ENCODE peak calls at places on chromosomes 16 and 17, in four cellular contexts. One of them, this sample, is unnamed.
A peak's percentile ranks its signal among the peaks of the same experiment; 100 is the strongest.

GRCh38 chr16:50254072-50254471 is 12.3 kb upstream of the ADCY7 start:
- DNase-seq in endodermal cell: peak; percentile 41
- DNase-seq in nephron progenitor cell: no peak
- DNase-seq in pancreas: no peak
- DNase-seq in this sample: no peak

GRCh38 chr17:34434065-34434464 is 71.0 kb upstream of the CCL1 start:
- DNase-seq in endodermal cell: no peak
- DNase-seq in nephron progenitor cell: no peak
- DNase-seq in pancreas: no peak
- DNase-seq in this sample: no peak

GRCh38 chr17:75525806-75526554 is 483 bp downstream of the LLGL2 start:
- DNase-seq in endodermal cell: peak; percentile 87
- DNase-seq in nephron progenitor cell: peak; percentile 48
- DNase-seq in pancreas: peak; percentile 66
- DNase-seq in this sample: no peak

GRCh38 chr17:34756670-34757021 is 177.3 kb downstream of the TMEM132E start:
- DNase-seq in endodermal cell: peak; percentile 78
- DNase-seq in nephron progenitor cell: peak; percentile 74
- DNase-seq in pancreas: no peak
- DNase-seq in this sample: no peak

GRCh38 chr17:79788455-79788854 is 8.4 kb downstream of the CBX8 start:
- DNase-seq in endodermal cell: no peak
- DNase-seq in nephron progenitor cell: no peak
- DNase-seq in pancreas: no peak
- DNase-seq in this sample: no peak

GRCh38 chr16:77060614-77061013 is 130.4 kb upstream of the MON1B start:
- DNase-seq in endodermal cell: no peak
- DNase-seq in nephron progenitor cell: no peak
- DNase-seq in pancreas: no peak
- DNase-seq in this sample: no peak

GRCh38 chr17:72388765-72389473 is 268.1 kb downstream of the SOX9 start:
- DNase-seq in endodermal cell: peak; percentile 67
- DNase-seq in nephron progenitor cell: no peak
- DNase-seq in pancreas: no peak
- DNase-seq in this sample: no peak

GRCh38 chr17:71327376-71328059 is 793.3 kb upstream of the SOX9 start:
- DNase-seq in endodermal cell: no peak
- DNase-seq in nephron progenitor cell: no peak
- DNase-seq in pancreas: no peak
- DNase-seq in this sample: no peak

GRCh38 chr17:2335726-2336214 is 487 bp downstream of the TSR1 start:
- DNase-seq in endodermal cell: peak; percentile 73
- DNase-seq in nephron progenitor cell: peak; percentile 18
- DNase-seq in pancreas: peak; percentile 37
- DNase-seq in this sample: no peak

GRCh38 chr16:78962457-78962929 is 638.0 kb downstream of the MAF start:
- DNase-seq in endodermal cell: no peak
- DNase-seq in nephron progenitor cell: no peak
- DNase-seq in pancreas: no peak
- DNase-seq in this sample: no peak

GRCh38 chr16:49492896-49493620 is 119.5 kb downstream of the C16orf78 start:
- DNase-seq in endodermal cell: no peak
- DNase-seq in nephron progenitor cell: no peak
- DNase-seq in pancreas: no peak
- DNase-seq in this sample: peak; percentile 7

GRCh38 chr17:16304832-16305231 is 48.4 kb downstream of the CENPV start:
- DNase-seq in endodermal cell: peak; percentile 80
- DNase-seq in nephron progenitor cell: peak; percentile 25
- DNase-seq in pancreas: no peak
- DNase-seq in this sample: no peak

GRCh38 chr17:59353106-59353854 is 21.8 kb downstream of the YPEL2 start:
- DNase-seq in endodermal cell: no peak
- DNase-seq in nephron progenitor cell: no peak
- DNase-seq in pancreas: no peak
- DNase-seq in this sample: no peak

GRCh38 chr16:27977966-27978365 is 85.5 kb downstream of the GSG1L start:
- DNase-seq in endodermal cell: no peak
- DNase-seq in nephron progenitor cell: no peak
- DNase-seq in pancreas: no peak
- DNase-seq in this sample: no peak

GRCh38 chr16:85673529-85674417 is 15.0 kb downstream of the GINS2 start:
- DNase-seq in endodermal cell: no peak
- DNase-seq in nephron progenitor cell: no peak
- DNase-seq in pancreas: peak; percentile 85
- DNase-seq in this sample: no peak

GRCh38 chr17:41666336-41666680 is 22.4 kb upstream of the EIF1 start:
- DNase-seq in endodermal cell: no peak
- DNase-seq in nephron progenitor cell: no peak
- DNase-seq in pancreas: peak; percentile 54
- DNase-seq in this sample: no peak

GRCh38 chr17:61463068-61463980 is 11.1 kb downstream of the TBX4 start:
- DNase-seq in endodermal cell: peak; percentile 83
- DNase-seq in nephron progenitor cell: no peak
- DNase-seq in pancreas: no peak
- DNase-seq in this sample: no peak
- TF ChIP-seq CTCF in endodermal cell: peak; percentile 58
- TF ChIP-seq CTCF in nephron progenitor cell: no peak
- TF ChIP-seq CTCF in pancreas: no peak
- TF ChIP-seq CTCF in this sample: no peak

GRCh38 chr16:55263271-55264250 is 60.4 kb upstream of the IRX6 start:
- DNase-seq in endodermal cell: no peak
- DNase-seq in nephron progenitor cell: no peak
- DNase-seq in pancreas: no peak
- DNase-seq in this sample: no peak

GRCh38 chr16:55264949-55265348 is 59.1 kb upstream of the IRX6 start:
- DNase-seq in endodermal cell: no peak
- DNase-seq in nephron progenitor cell: no peak
- DNase-seq in pancreas: no peak
- DNase-seq in this sample: no peak

GRCh38 chr16:55261301-55261700 is 62.7 kb upstream of the IRX6 start:
- DNase-seq in endodermal cell: no peak
- DNase-seq in nephron progenitor cell: no peak
- DNase-seq in pancreas: no peak
- DNase-seq in this sample: no peak

DNA sequence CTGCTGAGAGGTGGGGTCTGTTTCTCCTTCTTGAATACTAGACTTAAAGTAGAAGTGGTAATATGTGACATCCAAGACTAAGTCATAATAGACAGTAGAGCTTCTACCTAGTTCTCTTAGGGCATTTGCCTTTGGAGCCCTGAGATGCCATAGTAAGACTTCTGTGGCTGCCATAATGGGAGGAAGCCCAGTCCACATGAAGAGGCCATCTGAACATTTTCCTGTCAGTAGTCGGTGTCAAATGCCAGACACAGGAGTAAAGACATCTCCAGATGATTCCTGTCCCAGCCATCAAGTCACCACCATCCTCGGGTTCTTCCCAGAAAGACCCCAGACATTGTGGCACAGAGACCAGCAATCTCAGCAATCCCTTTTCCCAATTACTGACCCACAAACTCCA is 58.1 kb upstream of the IRX6 start:
- DNase-seq in endodermal cell: no peak
- DNase-seq in nephron progenitor cell: no peak
- DNase-seq in pancreas: no peak
- DNase-seq in this sample: no peak
- TF ChIP-seq CTCF in endodermal cell: no peak
- TF ChIP-seq CTCF in nephron progenitor cell: no peak
- TF ChIP-seq CTCF in pancreas: no peak
- TF ChIP-seq CTCF in this sample: no peak

GRCh38 chr17:7214300-7215135 is 5.1 kb downstream of the DLG4 start:
- DNase-seq in endodermal cell: peak; percentile 100
- DNase-seq in nephron progenitor cell: peak; percentile 100
- DNase-seq in pancreas: peak; percentile 98
- DNase-seq in this sample: peak; percentile 98
- TF ChIP-seq CTCF in endodermal cell: peak; percentile 84
- TF ChIP-seq CTCF in nephron progenitor cell: peak; percentile 54
- TF ChIP-seq CTCF in pancreas: no peak
- TF ChIP-seq CTCF in this sample: no peak

DNA sequence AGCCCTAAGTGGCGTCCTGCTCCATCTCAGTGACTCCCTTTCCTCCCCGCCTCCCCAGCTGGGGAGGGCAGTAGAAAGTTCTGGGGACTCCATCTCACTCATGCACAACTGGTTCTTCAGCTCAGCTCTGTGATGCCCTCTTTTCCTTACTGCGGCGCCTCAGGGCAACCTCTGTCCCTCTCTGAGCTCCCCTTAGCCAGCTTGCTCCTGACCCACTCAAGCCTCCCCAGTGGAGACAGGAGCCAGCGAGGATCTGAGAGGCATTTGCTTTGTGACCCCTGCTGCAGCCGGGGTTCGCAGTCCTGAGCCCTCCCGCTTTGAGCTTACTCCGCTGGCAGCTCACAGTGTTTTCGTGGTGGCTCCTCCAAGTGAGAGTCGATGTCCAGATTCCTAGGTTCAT is 6.2 kb upstream of the MRC2 start:
- DNase-seq in endodermal cell: no peak
- DNase-seq in nephron progenitor cell: no peak
- DNase-seq in pancreas: no peak
- DNase-seq in this sample: no peak
- TF ChIP-seq CTCF in endodermal cell: no peak
- TF ChIP-seq CTCF in nephron progenitor cell: no peak
- TF ChIP-seq CTCF in pancreas: no peak
- TF ChIP-seq CTCF in this sample: no peak

DNA sequence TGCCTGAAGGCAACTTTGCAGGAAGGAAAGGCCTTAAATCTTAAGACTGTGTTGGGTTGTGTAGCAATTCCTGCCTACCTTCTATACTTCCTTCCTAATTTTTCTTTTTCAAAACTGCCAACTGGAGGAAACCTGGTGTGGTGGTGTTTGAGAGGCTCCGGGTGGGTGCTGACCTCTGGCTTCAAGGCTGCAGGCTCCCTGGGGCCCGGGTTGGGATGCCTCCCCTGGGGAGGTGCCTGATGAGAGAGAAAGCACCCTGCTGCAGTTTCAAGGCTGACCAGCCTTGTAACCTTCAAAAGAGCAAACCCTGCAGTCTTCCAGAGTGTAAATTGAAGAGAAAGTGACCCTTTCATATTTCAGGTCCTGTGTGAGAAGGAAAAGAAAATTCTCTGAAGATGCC is 55.9 kb downstream of the MSI2 start:
- DNase-seq in endodermal cell: peak; percentile 45
- DNase-seq in nephron progenitor cell: no peak
- DNase-seq in pancreas: no peak
- DNase-seq in this sample: no peak
- TF ChIP-seq CTCF in endodermal cell: no peak
- TF ChIP-seq CTCF in nephron progenitor cell: no peak
- TF ChIP-seq CTCF in pancreas: no peak
- TF ChIP-seq CTCF in this sample: no peak

This sample was measured in activated B cell treated with CpG ODN at 0.5 μM for 24 hours.